ENCODE peak calls at places on chromosome 6, in five cellular contexts. One of them, this sample, is unnamed.
A peak's percentile ranks its signal among the peaks of the same experiment; 100 is the strongest.

GRCh38 chr6:158877716-158878115 is 58.5 kb upstream of the EZR start:
- DNase-seq in heart left ventricle: no peak
- DNase-seq in cardiac fibroblast: no peak
- DNase-seq in fibroblast of villous mesenchyme: no peak
- DNase-seq in neural progenitor cell: no peak
- DNase-seq in this sample: no peak

GRCh38 chr6:157885211-157885788 is 62.3 kb downstream of the SNX9 start:
- DNase-seq in fibroblast of villous mesenchyme: no peak
- DNase-seq in neural progenitor cell: no peak
- DNase-seq in heart left ventricle: no peak
- DNase-seq in cardiac fibroblast: no peak
- DNase-seq in this sample: peak; percentile 58

GRCh38 chr6:147088861-147089260 is 115.4 kb upstream of the STXBP5 start:
- DNase-seq in cardiac fibroblast: no peak
- DNase-seq in fibroblast of villous mesenchyme: no peak
- DNase-seq in neural progenitor cell: no peak
- DNase-seq in heart left ventricle: no peak
- DNase-seq in this sample: no peak

GRCh38 chr6:84150680-84151079 is 76.8 kb downstream of the CEP162 start:
- DNase-seq in cardiac fibroblast: peak; percentile 88
- DNase-seq in neural progenitor cell: no peak
- DNase-seq in fibroblast of villous mesenchyme: peak; percentile 75
- DNase-seq in heart left ventricle: no peak
- DNase-seq in this sample: peak; percentile 82

GRCh38 chr6:45445749-45446454 is 68.2 kb upstream of the SUPT3H start:
- DNase-seq in neural progenitor cell: no peak
- DNase-seq in heart left ventricle: peak; percentile 64
- DNase-seq in fibroblast of villous mesenchyme: peak; percentile 99
- DNase-seq in cardiac fibroblast: peak; percentile 100
- DNase-seq in this sample: peak; percentile 100

GRCh38 chr6:16514249-16514648 is 247.0 kb downstream of the ATXN1 start:
- DNase-seq in cardiac fibroblast: peak; percentile 81
- DNase-seq in neural progenitor cell: peak; percentile 42
- DNase-seq in heart left ventricle: no peak
- DNase-seq in fibroblast of villous mesenchyme: peak; percentile 78
- DNase-seq in this sample: peak; percentile 88

GRCh38 chr6:134980846-134981245 is 30.9 kb upstream of the ALDH8A1 start:
- DNase-seq in heart left ventricle: no peak
- DNase-seq in neural progenitor cell: no peak
- DNase-seq in fibroblast of villous mesenchyme: no peak
- DNase-seq in cardiac fibroblast: no peak
- DNase-seq in this sample: no peak

GRCh38 chr6:36301085-36301658 is 31.3 kb downstream of the PNPLA1 start:
- DNase-seq in cardiac fibroblast: peak; percentile 30
- DNase-seq in fibroblast of villous mesenchyme: peak; percentile 33
- DNase-seq in heart left ventricle: no peak
- DNase-seq in neural progenitor cell: no peak
- DNase-seq in this sample: no peak

GRCh38 chr6:140684776-140685550 is 1310.5 kb upstream of the CITED2 start:
- DNase-seq in fibroblast of villous mesenchyme: no peak
- DNase-seq in heart left ventricle: no peak
- DNase-seq in cardiac fibroblast: peak; percentile 38
- DNase-seq in neural progenitor cell: no peak
- DNase-seq in this sample: no peak

GRCh38 chr6:40845588-40845987 is 193.4 kb downstream of the UNC5CL start:
- DNase-seq in cardiac fibroblast: peak; percentile 46
- DNase-seq in neural progenitor cell: peak; percentile 78
- DNase-seq in fibroblast of villous mesenchyme: peak; percentile 33
- DNase-seq in heart left ventricle: peak; percentile 19
- DNase-seq in this sample: peak; percentile 74

GRCh38 chr6:41445268-41445667 is 100.9 kb upstream of the FOXP4 start:
- DNase-seq in cardiac fibroblast: no peak
- DNase-seq in fibroblast of villous mesenchyme: no peak
- DNase-seq in neural progenitor cell: no peak
- DNase-seq in heart left ventricle: no peak
- DNase-seq in this sample: no peak

GRCh38 chr6:132669690-132670291 is 10.8 kb upstream of the TAAR1 start:
- DNase-seq in cardiac fibroblast: peak; percentile 67
- DNase-seq in fibroblast of villous mesenchyme: peak; percentile 46
- DNase-seq in heart left ventricle: no peak
- DNase-seq in neural progenitor cell: peak; percentile 23
- DNase-seq in this sample: peak; percentile 72

DNA sequence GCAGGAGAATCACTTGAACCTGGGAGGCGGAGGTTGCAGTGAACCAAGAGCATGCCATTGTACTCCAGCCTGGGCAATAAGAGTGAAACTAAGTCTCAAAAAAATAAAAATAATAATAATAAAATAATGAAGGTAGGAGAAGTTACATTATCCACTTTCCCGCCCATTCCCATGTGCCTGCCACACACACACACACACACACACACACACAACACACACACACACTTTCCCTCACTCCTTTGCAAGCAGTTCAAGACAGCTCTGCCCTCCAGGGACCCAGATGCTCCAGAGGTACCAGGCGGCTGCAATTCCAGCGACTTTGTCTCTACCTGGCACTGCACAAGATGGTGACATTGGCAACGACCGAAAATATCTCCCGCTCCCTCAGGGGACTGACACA is 224.8 kb upstream of the JARID2 start:
- DNase-seq in cardiac fibroblast: no peak
- DNase-seq in heart left ventricle: no peak
- DNase-seq in neural progenitor cell: no peak
- DNase-seq in fibroblast of villous mesenchyme: no peak
- DNase-seq in this sample: no peak
- H3K4me3 ChIP-seq in cardiac fibroblast: no peak overlapping the region
- H3K4me3 ChIP-seq in heart left ventricle: no peak overlapping the region
- H3K4me3 ChIP-seq in neural progenitor cell: no peak overlapping the region
- H3K4me3 ChIP-seq in fibroblast of villous mesenchyme: no peak overlapping the region
- H3K4me3 ChIP-seq in this sample: no peak overlapping the region

GRCh38 chr6:69339163-69339550 is 457.7 kb downstream of the LMBRD1 start:
- DNase-seq in cardiac fibroblast: no peak
- DNase-seq in fibroblast of villous mesenchyme: no peak
- DNase-seq in neural progenitor cell: no peak
- DNase-seq in heart left ventricle: no peak
- DNase-seq in this sample: no peak
- TF ChIP-seq CTCF in cardiac fibroblast: no peak
- TF ChIP-seq CTCF in fibroblast of villous mesenchyme: no peak
- TF ChIP-seq CTCF in neural progenitor cell: no peak
- TF ChIP-seq CTCF in heart left ventricle: no peak
- TF ChIP-seq CTCF in this sample: no peak

GRCh38 chr6:44133003-44133931 is 5.9 kb downstream of the TMEM63B start:
- DNase-seq in cardiac fibroblast: peak; percentile 42
- DNase-seq in heart left ventricle: peak; percentile 63
- DNase-seq in fibroblast of villous mesenchyme: peak; percentile 54
- DNase-seq in neural progenitor cell: peak; percentile 71
- DNase-seq in this sample: peak; percentile 65
- H3K4me3 ChIP-seq in cardiac fibroblast: no peak overlapping the region
- H3K4me3 ChIP-seq in heart left ventricle: peak overlapping the region; percentile 32
- H3K4me3 ChIP-seq in fibroblast of villous mesenchyme: peak overlapping the region; percentile 23
- H3K4me3 ChIP-seq in neural progenitor cell: peak overlapping the region; percentile 27
- H3K4me3 ChIP-seq in this sample: peak overlapping the region; percentile 44

GRCh38 chr6:4950076-4950475 is 53.8 kb downstream of the RPP40 start:
- DNase-seq in fibroblast of villous mesenchyme: no peak
- DNase-seq in heart left ventricle: no peak
- DNase-seq in neural progenitor cell: no peak
- DNase-seq in cardiac fibroblast: no peak
- DNase-seq in this sample: no peak
- TF ChIP-seq CTCF in fibroblast of villous mesenchyme: no peak
- TF ChIP-seq CTCF in heart left ventricle: no peak
- TF ChIP-seq CTCF in neural progenitor cell: no peak
- TF ChIP-seq CTCF in cardiac fibroblast: no peak
- TF ChIP-seq CTCF in this sample: no peak

GRCh38 chr6:3258201-3258600 is 546 bp upstream of the PSMG4 start:
- DNase-seq in neural progenitor cell: no peak
- DNase-seq in cardiac fibroblast: no peak
- DNase-seq in heart left ventricle: no peak
- DNase-seq in fibroblast of villous mesenchyme: no peak
- DNase-seq in this sample: no peak
- H3K4me3 ChIP-seq in neural progenitor cell: peak overlapping the region; percentile 65
- H3K4me3 ChIP-seq in cardiac fibroblast: peak overlapping the region; percentile 98
- H3K4me3 ChIP-seq in heart left ventricle: peak overlapping the region; percentile 98
- H3K4me3 ChIP-seq in fibroblast of villous mesenchyme: peak overlapping the region; percentile 50
- H3K4me3 ChIP-seq in this sample: peak overlapping the region; percentile 98

DNA sequence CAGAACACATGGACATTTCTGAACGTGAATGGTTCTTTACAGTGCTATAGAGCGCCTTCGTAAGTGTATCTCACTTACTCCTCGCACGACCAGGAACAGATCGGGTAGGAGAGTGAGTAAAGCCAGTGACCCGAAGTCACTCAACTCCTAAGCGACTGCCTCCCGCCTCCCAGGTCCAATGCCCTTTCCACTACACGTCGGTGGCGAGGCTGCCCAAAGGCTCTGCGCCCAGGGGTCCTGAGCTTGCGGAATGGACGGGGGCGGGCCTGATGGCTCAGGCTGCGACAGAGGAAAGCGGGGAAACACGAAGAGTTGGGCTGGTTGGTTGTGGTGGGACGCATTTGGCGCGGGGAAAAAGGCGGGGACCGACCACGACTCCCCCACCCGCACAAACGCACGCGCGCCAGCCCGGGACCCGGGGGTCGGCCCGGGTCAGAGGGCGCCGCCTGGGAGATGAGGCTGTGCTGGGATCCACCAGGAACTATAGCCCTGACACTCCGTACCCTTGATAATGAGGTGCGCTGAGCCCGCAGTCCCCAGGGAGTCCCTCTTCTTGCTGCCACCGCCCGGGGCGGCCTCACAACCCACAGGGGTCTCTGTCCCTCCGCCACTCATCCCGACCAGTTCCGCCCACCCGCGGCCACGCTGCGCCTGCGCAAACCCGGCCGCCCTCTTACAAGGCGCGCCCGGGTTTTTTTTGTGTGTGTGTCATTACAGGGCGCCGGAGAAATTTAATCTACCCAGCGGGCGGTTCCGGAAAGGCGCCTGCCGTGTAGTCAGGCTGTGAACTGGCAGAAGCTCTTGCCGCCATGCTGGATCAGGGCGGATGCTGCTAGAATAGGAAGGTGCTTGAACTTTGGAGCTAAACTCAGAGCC is at the start of gene BLOC1S5:
- DNase-seq in cardiac fibroblast: peak; percentile 98
- DNase-seq in neural progenitor cell: peak; percentile 97
- DNase-seq in heart left ventricle: peak; percentile 97
- DNase-seq in fibroblast of villous mesenchyme: peak; percentile 98
- DNase-seq in this sample: peak; percentile 98
- TF ChIP-seq CTCF in cardiac fibroblast: no peak
- TF ChIP-seq CTCF in neural progenitor cell: no peak
- TF ChIP-seq CTCF in heart left ventricle: no peak
- TF ChIP-seq CTCF in fibroblast of villous mesenchyme: no peak
- TF ChIP-seq CTCF in this sample: no peak

This sample was measured in choroid plexus epithelial cell.